ENCODE peak calls at places on chromosome 10, in four cellular contexts. K, S, A and F are unnamed samples.

GRCh38 chr10:102780246-102780645 is 36.5 kb downstream of the WBP1L start:
- DNase-seq in K (no peak), S (no peak), A (peak; percentile 58), F (no peak)

GRCh38 chr10:51471271-51471670 is 228.1 kb downstream of the CSTF2T start:
- DNase-seq in K (no peak), S (no peak), A (no peak), F (no peak)

GRCh38 chr10:77967611-77968022 is 41.1 kb upstream of the DLG5 start:
- DNase-seq in K (peak; percentile 78), S (no peak), A (no peak), F (peak; percentile 33)

GRCh38 chr10:102240467-102241036 is 760 bp downstream of the PITX3 start:
- DNase-seq in K (no peak), S (peak; percentile 48), A (no peak), F (peak; percentile 52)

GRCh38 chr10:9681655-9682054 is 1336.0 kb upstream of the CELF2 start:
- DNase-seq in K (no peak), S (peak; percentile 16), A (no peak), F (no peak)

GRCh38 chr10:14153570-14154055 is 177.1 kb downstream of the FRMD4A start:
- DNase-seq in K (no peak), S (peak; percentile 69), A (no peak), F (no peak)

GRCh38 chr10:44267007-44267406 is 117.9 kb downstream of the CXCL12 start:
- DNase-seq in K (no peak), S (no peak), A (no peak), F (no peak)

GRCh38 chr10:7861509-7862120 is 43.3 kb downstream of the TAF3 start:
- DNase-seq in K (no peak), S (no peak), A (no peak), F (no peak)

GRCh38 chr10:131812012-131812403 is 88.8 kb upstream of the PPP2R2D start:
- DNase-seq in K (no peak), S (no peak), A (no peak), F (no peak)

GRCh38 chr10:15433850-15434537 is 62.9 kb upstream of the FAM171A1 start:
- DNase-seq in K (peak; percentile 30), S (peak; percentile 81), A (peak; percentile 50), F (peak; percentile 68)

GRCh38 chr10:124052561-124052960 is 40.8 kb downstream of the CHST15 start:
- DNase-seq in K (no peak), S (no peak), A (no peak), F (no peak)

GRCh38 chr10:79377557-79378382 is 30.5 kb downstream of the PPIF start:
- DNase-seq in K (no peak), S (no peak), A (no peak), F (no peak)

GRCh38 chr10:33087922-33088321 is 129.9 kb upstream of the ITGB1 start:
- DNase-seq in K (no peak), S (no peak), A (no peak), F (no peak)

GRCh38 chr10:73577788-73578187 is 13.4 kb downstream of the USP54 start:
- DNase-seq in K (no peak), S (peak; percentile 43), A (peak; percentile 99), F (peak; percentile 5)

GRCh38 chr10:49287689-49288340 is 11.2 kb upstream of the C10orf71 start:
- DNase-seq in K (no peak), S (no peak), A (no peak), F (no peak)
- TF ChIP-seq CTCF in K (no peak), S (no peak), A (no peak), F (no peak)

GRCh38 chr10:89302628-89303027 is 782 bp downstream of the IFIT2 start:
- DNase-seq in K (no peak), S (no peak), A (peak; percentile 42), F (no peak)
- H3K4me2 ChIP-seq in K (peak overlapping the region; percentile 87), S (no peak overlapping the region), A (peak overlapping the region; percentile 86), F (no peak overlapping the region)

GRCh38 chr10:100509241-100509640 is 10.4 kb downstream of the SEC31B start:
- DNase-seq in K (no peak), S (no peak), A (no peak), F (no peak)
- H2AFZ ChIP-seq in K (no peak overlapping the region), S (no peak overlapping the region), A (no peak overlapping the region), F (no peak overlapping the region)

DNA sequence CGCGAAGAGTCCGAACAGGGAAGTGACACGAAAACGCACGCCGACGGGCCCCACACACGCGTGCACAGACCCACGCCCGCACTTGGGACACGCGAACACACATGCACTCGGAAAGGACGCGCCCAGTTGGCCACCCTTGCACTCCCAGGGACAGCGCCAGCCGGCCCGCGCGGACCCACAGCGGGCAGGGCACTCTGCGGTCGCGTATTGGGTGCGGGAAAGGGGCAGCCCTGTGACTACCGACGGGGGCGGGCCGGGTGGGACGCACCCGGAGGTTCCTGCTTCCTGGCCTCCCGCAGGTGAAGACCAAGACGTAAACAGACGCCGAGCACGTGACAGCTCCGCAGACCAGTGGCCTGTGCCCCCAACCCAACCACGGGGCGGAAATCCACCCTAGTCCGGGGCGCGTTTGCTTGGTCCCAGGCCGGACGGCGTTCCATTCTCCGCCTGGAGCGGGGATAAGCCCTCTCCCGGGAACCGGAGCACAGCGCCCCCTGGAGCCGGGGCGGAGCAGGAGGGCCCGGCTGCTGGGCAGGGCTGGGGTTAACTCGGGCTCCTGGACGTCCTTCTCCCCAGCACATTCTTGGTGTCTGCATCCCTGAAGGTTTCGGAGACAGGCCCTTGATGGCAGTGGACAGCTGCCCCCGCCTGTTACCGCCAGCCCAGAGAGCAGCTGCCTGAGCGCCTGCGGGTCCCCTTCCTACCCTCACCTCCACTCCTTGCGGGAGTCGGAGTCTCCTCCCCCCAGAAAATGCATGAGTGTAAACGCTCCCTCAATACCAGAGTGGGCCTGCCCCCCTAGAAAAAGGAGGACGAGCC is 2.0 kb upstream of the LZTS2 start:
- DNase-seq in K (peak; percentile 74), S (peak; percentile 92), A (peak; percentile 75), F (peak; percentile 92)
- TF ChIP-seq CTCF in K (peak; percentile 88), S (peak; percentile 82), A (peak; percentile 78), F (peak; percentile 82)